ENCODE peak calls at places on chromosomes 5 and 9, in ten cellular contexts. T is OCI-LY7, Y is Peyer's patch, L is colonic mucosa, V is A549, Q is heart left ventricle, K is PC-9, B is cardiac muscle cell, X is IMR-90, R is SJSA1. M is an unnamed sample.

GRCh38 chr9:123998278-123998925 is 13.2 kb upstream of the LHX2 start:
- DNase-seq in Q (no peak), K (no peak), R (no peak), X (no peak), T (no peak), L (no peak), B (no peak), V (no peak), Y (no peak), M (no peak)

GRCh38 chr5:180323929-180324632 is 29.1 kb downstream of the GFPT2 start:
- DNase-seq in Y (no peak), R (peak; percentile 64), T (no peak), K (no peak), L (no peak), Q (no peak), X (peak; percentile 88), V (no peak), B (peak; percentile 38), M (no peak)

GRCh38 chr9:129403743-129404620 is 216.9 kb downstream of the C9orf50 start:
- DNase-seq in X (no peak), B (no peak), L (no peak), K (no peak), Q (peak; percentile 24), V (no peak), T (no peak), R (no peak), Y (no peak), M (no peak)

GRCh38 chr9:72579880-72580570 is 58.6 kb downstream of the TMC1 start:
- DNase-seq in R (no peak), V (no peak), B (peak; percentile 64), Q (no peak), L (no peak), K (no peak), Y (no peak), X (peak; percentile 71), T (no peak), M (no peak)

GRCh38 chr9:29211681-29212589 is 1638.7 kb upstream of the C9orf72 start:
- DNase-seq in R (no peak), T (no peak), Q (peak; percentile 34), X (no peak), Y (peak; percentile 60), B (peak; percentile 35), K (peak; percentile 57), V (peak; percentile 56), L (peak; percentile 20), M (no peak)

GRCh38 chr5:114325552-114325951 is 36.3 kb upstream of the KCNN2 start:
- DNase-seq in T (no peak), X (peak; percentile 94), R (no peak), L (no peak), Y (no peak), K (no peak), V (no peak), Q (no peak), B (peak; percentile 9), M (no peak)

GRCh38 chr5:34923694-34924461 is 5.5 kb upstream of the DNAJC21 start:
- DNase-seq in X (peak; percentile 94), Q (no peak), Y (no peak), L (no peak), B (peak; percentile 82), K (peak; percentile 60), V (peak; percentile 72), R (peak; percentile 87), T (no peak), M (no peak)

GRCh38 chr5:154157483-154158378 is 32.8 kb upstream of the GALNT10 start:
- DNase-seq in Y (no peak), Q (no peak), B (peak; percentile 13), X (no peak), K (no peak), V (no peak), L (no peak), T (no peak), R (no peak), M (no peak)

GRCh38 chr9:97293827-97294226 is 13.6 kb upstream of the CCDC180 start:
- DNase-seq in T (no peak), Y (no peak), V (no peak), Q (no peak), K (no peak), B (no peak), R (no peak), X (no peak), L (no peak), M (no peak)

GRCh38 chr9:95425910-95426551 is 90.7 kb downstream of the PTCH1 start:
- DNase-seq in V (peak; percentile 77), R (no peak), Q (no peak), L (peak; percentile 64), K (peak; percentile 20), T (peak; percentile 47), B (no peak), X (peak; percentile 74), Y (no peak), M (no peak)

GRCh38 chr9:89246840-89247239 is 64.2 kb upstream of the CKS2 start:
- DNase-seq in K (no peak), B (no peak), R (no peak), L (no peak), V (no peak), Y (no peak), X (no peak), Q (no peak), T (no peak), M (no peak)

GRCh38 chr9:37005517-37006140 is 28.4 kb downstream of the PAX5 start:
- DNase-seq in Q (no peak), K (no peak), B (no peak), X (no peak), Y (no peak), T (no peak), L (no peak), V (no peak), R (no peak), M (no peak)

GRCh38 chr9:136606687-136607333 is 55.9 kb upstream of the EGFL7 start:
- DNase-seq in L (peak; percentile 78), Y (no peak), X (no peak), T (no peak), R (peak; percentile 53), B (no peak), Q (no peak), K (no peak), V (no peak), M (no peak)
- H3K4me1 ChIP-seq in L (peaks cover 36% of the 10 kb centered on the region), Y (no peaks in the 10 kb centered on the region), X (no peaks in the 10 kb centered on the region), T (no peaks in the 10 kb centered on the region), R (peaks cover 42% of the 10 kb centered on the region), B (peaks cover 12% of the 10 kb centered on the region), Q (peaks cover 9% of the 10 kb centered on the region), K (no peaks in the 10 kb centered on the region), V (peaks cover 12% of the 10 kb centered on the region), M (no peaks in the 10 kb centered on the region)

DNA sequence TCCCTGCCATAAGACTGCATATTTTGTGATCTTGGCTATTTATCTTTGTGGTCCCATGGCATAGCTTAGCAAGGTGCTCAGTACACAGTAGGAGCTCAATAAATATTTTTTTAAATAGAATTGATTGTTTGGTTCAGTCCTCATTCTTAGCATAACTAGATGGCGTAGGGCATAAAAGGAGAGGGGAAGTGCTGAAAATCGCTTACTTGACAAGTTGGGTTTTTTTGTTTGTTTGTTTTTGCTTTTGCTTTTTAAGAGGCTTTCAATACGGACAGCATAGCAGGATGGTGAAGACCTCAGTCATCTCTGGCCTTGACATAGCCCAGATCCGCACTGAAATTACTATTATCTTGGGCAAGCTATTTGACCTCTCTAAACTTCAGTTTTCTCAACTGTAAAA is 86.6 kb upstream of the RANBP3L start:
- DNase-seq in R (peak; percentile 12), Y (no peak), L (no peak), V (no peak), K (no peak), T (no peak), Q (no peak), X (no peak), B (no peak), M (no peak)
- H3K4me1 ChIP-seq in R (no peaks in the 10 kb centered on the region), Y (no peaks in the 10 kb centered on the region), L (no peaks in the 10 kb centered on the region), V (no peaks in the 10 kb centered on the region), K (no peaks in the 10 kb centered on the region), T (peaks cover 44% of the 10 kb centered on the region), Q (no peaks in the 10 kb centered on the region), X (no peaks in the 10 kb centered on the region), B (no peaks in the 10 kb centered on the region), M (no peaks in the 10 kb centered on the region)

DNA sequence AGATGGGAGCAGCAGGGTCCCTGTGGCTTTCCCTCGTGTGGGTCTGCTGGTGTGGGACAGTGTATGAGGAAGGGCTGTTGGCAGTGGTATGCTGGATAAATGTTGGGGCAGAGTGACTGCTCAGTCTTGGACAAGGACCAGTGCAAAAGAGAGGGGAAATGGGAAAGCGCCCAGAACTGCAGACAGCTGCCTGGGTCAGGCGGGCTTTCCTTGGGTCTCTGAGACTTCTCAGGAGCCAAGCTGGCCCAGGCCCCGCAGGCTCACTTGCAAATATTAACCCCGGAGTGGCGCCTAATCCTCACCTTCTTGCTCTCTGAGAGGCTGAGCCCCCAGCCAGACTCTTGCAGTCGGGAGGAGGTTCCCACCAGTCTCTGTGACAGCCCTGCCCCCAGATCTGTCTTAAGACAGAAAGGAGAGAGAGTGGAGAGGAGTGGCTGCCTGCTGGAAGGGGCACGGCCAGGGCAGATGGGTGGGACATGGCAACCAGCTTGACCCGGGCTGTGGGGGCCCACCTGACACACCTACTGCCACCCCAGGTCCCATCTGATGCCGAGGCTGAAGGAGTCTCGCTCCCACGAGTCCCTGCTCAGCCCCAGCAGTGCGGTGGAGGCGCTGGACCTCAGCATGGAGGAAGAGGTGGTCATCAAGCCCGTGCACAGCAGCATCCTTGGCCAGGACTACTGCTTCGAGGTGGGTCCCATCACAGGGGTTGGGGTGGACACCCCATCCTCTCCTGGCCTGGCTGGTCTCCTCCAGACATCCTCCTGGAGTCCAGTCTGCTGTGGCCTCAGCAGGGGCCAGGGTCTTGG is 105.2 kb downstream of the DAB2IP start:
- DNase-seq in X (no peak), Y (no peak), T (no peak), R (no peak), B (no peak), L (no peak), K (no peak), V (no peak), Q (no peak), M (no peak)
- H3K4me1 ChIP-seq in X (peaks cover 7% of the 10 kb centered on the region), Y (no peaks in the 10 kb centered on the region), T (no peaks in the 10 kb centered on the region), R (no peaks in the 10 kb centered on the region), B (no peaks in the 10 kb centered on the region), L (no peaks in the 10 kb centered on the region), K (no peaks in the 10 kb centered on the region), V (no peaks in the 10 kb centered on the region), Q (peaks cover 42% of the 10 kb centered on the region), M (no peaks in the 10 kb centered on the region)

DNA sequence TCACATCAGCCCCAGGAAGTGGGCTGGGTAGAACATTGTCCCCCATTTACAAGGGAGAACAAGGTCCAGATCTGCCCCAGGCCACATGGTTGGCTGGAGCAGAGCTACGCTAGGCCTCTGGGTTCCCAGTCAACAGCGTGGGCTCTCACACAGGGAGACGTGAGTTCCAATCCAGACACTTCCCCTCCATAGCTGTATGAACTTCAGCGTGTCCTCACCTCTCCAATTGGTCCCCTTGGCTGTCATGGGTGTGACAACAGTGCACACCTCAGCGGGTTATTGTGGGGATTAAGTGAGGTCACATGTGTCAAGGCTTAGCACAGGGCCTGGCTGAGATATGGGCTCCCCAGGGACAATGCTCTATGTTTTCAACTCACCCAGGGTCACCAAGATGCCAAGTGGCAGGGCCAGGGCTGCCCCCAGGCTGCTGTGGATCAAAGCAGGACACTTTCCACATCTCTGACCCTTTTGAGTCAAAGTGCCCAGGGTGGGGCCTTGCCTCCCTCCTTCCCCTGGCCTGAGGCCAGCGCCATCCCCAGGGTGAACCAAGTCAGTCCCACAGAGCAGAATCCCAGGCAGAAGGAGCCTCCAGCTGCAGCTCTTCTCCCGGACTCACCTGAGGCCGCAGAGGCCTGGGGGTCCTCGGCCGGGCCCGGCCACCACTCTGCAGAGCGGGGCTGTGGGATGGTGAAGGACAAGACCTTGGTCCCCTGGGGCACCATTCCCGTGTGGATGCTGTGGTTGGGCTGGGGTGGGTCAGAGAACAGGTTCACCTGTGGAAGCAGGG is 19.8 kb downstream of the AKNA start:
- DNase-seq in Q (no peak), X (no peak), V (no peak), Y (peak; percentile 42), R (no peak), K (no peak), L (no peak), B (no peak), T (no peak), M (peak; percentile 71)
- H3K4me1 ChIP-seq in Q (peaks cover 6% of the 10 kb centered on the region), X (peaks cover 16% of the 10 kb centered on the region), V (peaks cover 21% of the 10 kb centered on the region), Y (peaks cover 76% of the 10 kb centered on the region), R (peaks cover 24% of the 10 kb centered on the region), K (peaks cover 38% of the 10 kb centered on the region), L (peaks cover 18% of the 10 kb centered on the region), B (no peaks in the 10 kb centered on the region), T (peaks cover 97% of the 10 kb centered on the region), M (peaks cover 2% of the 10 kb centered on the region)